ENCODE peak calls at places on chromosomes 16 and 17, in five cellular contexts. M is PC-9, N is fibroblast of lung, U is neural progenitor cell, A is GM12878. E is an unnamed sample.
A peak's percentile ranks its signal among the peaks of the same experiment; 100 is the strongest.

GRCh38 chr17:62774338-62774737 is 33.8 kb downstream of the MARCHF10 start:
- DNase-seq in A (no peak), U (no peak), M (no peak), N (no peak), E (no peak)

GRCh38 chr17:50863221-50863843 is 2.8 kb downstream of the TOB1 start:
- DNase-seq in N (no peak), A (no peak), U (peak; percentile 69), M (no peak), E (peak; percentile 38)

GRCh38 chr17:75622071-75622470 is 11.2 kb upstream of the SMIM5 start:
- DNase-seq in N (no peak), U (no peak), A (no peak), M (no peak), E (no peak)

GRCh38 chr16:30430428-30430970 is 669 bp upstream of the DCTPP1 start:
- DNase-seq in A (no peak), U (no peak), M (peak; percentile 34), N (no peak), E (no peak)

GRCh38 chr17:42179911-42180410 is 981 bp downstream of the KCNH4 start:
- DNase-seq in N (peak; percentile 24), A (no peak), U (peak; percentile 90), M (no peak), E (no peak)

GRCh38 chr16:54620197-54620596 is 310.5 kb upstream of the IRX5 start:
- DNase-seq in U (no peak), M (no peak), N (no peak), A (no peak), E (no peak)

GRCh38 chr16:56771558-56772279 is 41.8 kb downstream of the NUP93 start:
- DNase-seq in A (no peak), M (no peak), U (no peak), N (peak; percentile 13), E (no peak)

GRCh38 chr17:50918071-50918932 is 52.1 kb upstream of the TOB1 start:
- DNase-seq in N (no peak), A (no peak), M (no peak), U (no peak), E (no peak)

GRCh38 chr17:6698004-6698403 is 15.2 kb downstream of the SLC13A5 start:
- DNase-seq in U (no peak), A (no peak), N (no peak), M (peak; percentile 13), E (no peak)

GRCh38 chr16:48846277-48846676 is 236.3 kb upstream of the N4BP1 start:
- DNase-seq in N (no peak), M (no peak), A (no peak), U (no peak), E (no peak)

GRCh38 chr17:68498479-68499326 is 13.5 kb upstream of the PRKAR1A start:
- DNase-seq in M (no peak), U (no peak), A (no peak), N (no peak), E (no peak)

GRCh38 chr17:42270596-42270995 is 5.6 kb downstream of the STAT5B start:
- DNase-seq in N (no peak), U (no peak), A (no peak), M (no peak), E (no peak)

GRCh38 chr16:79770244-79771064 is 169.9 kb upstream of the MAF start:
- DNase-seq in A (peak; percentile 12), N (peak; percentile 85), U (peak; percentile 96), M (no peak), E (peak; percentile 81)

GRCh38 chr16:66800856-66801255 is 528 bp downstream of the TERB1 start:
- DNase-seq in N (no peak), U (no peak), A (no peak), M (no peak), E (no peak)

GRCh38 chr17:21470861-21471260 is 94.7 kb downstream of the KCNJ12 start:
- DNase-seq in A (no peak), U (no peak), M (no peak), N (no peak), E (no peak)
- TF ChIP-seq EZH2 in A (no peak), U (no peak), M (no peak), N (no peak), E (no peak)

DNA sequence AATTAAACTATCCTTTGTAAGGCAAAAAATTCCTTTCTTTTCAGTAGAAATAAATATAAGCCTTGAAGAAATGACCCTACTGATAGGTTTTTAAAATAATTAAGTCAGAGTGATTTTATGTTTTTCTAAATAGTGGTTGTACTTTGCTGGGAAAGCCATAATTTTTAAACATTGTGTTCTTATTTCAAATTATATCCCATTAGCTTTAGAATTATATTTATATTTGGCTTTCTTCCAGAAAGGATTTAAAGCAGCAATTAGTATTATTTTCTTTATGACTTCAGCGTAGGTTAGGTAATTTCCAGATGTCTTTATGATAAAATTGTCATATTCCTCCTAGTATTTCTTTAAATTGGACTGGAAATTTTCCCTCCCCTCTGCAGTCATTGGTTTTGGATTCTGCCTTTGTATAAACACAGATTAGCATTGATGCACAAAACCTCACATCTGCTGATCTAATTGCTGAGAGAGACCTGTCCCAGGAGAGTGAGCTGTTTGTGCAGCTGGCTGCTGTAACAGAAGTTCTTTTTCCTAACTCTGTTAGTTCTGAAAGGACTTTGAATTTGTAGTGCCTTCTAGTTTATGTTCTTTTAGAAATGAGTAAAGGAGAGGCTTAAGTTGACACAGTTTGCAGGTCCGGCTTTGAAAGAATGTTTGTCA is 45.3 kb upstream of the KPNB1 start:
- DNase-seq in N (peak; percentile 54), U (no peak), M (no peak), A (no peak), E (peak; percentile 63)
- H3K27ac ChIP-seq in N (no peak overlapping the region), U (no peak overlapping the region), M (peak overlapping the region; percentile 4), A (no peak overlapping the region), E (peak overlapping the region; percentile 51)

GRCh38 chr16:73058616-73059409 is 10.9 kb upstream of the ZFHX3 start:
- DNase-seq in N (peak; percentile 66), A (no peak), M (no peak), U (peak; percentile 88), E (peak; percentile 15)

GRCh38 chr16:73058221-73058615 is 10.3 kb upstream of the ZFHX3 start:
- DNase-seq in A (no peak), N (peak; percentile 36), M (no peak), U (no peak), E (peak; percentile 49)

GRCh38 chr16:73057369-73058210 is 9.7 kb upstream of the ZFHX3 start:
- DNase-seq in N (peak; percentile 39), M (no peak), U (peak; percentile 75), A (no peak), E (peak; percentile 28)

GRCh38 chr16:73056383-73056782 is 8.5 kb upstream of the ZFHX3 start:
- DNase-seq in N (no peak), M (no peak), U (no peak), A (no peak), E (no peak)

GRCh38 chr16:73056911-73057310 is 9.0 kb upstream of the ZFHX3 start:
- DNase-seq in A (no peak), U (no peak), M (no peak), N (no peak), E (no peak)
- TF ChIP-seq EZH2 in A (no peak), U (no peak), M (no peak), N (no peak), E (no peak)

DNA sequence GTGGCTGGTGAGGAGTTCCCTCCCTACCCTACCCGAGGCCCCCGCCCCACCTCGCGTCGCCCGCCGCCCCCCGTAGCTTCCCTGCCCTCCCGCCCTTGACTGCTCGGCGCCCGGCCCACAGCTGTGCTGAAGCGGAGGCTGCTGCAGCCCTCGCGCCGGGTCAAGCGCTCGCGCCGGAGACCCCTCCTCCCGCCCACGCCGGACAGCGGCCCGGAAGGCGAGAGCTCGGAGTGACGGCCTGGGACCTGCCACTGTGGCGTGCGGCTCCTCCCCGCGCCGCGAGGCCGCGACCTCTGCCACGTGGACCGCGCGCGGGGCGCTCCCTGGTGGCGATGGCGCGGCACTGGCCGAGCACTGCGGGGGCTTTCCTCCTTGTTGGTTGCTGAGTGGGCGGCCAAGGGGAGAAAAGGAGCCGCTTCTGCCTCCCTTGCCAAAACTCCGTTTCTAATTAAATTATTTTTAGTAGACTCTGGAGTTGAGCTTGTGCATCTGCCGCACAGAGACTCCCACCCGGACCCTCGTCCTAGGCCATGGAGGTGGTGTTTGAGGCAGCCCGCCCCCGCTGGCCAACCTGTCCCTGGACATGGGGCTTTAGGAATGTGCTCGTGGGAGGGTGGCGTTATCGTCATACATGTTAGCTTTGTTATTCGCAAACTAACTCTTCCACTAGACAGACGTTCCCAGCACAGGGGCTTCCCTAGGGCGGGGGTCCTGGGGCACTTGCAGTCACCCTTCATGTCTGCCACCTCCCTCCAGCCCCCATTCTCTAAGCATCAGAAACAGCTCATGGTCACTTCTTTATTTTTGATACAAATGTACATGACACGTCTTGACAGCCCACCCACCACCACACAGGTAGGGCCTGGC is 4.4 kb downstream of the TP53I13 start:
- DNase-seq in M (peak; percentile 17), A (no peak), U (peak; percentile 82), N (peak; percentile 66), E (peak; percentile 64)
- H3K27ac ChIP-seq in M (no peak overlapping the region), A (no peak overlapping the region), U (no peak overlapping the region), N (no peak overlapping the region), E (no peak overlapping the region)

GRCh38 chr17:45893725-45894021 is 681 bp upstream of the MAPT start:
- DNase-seq in U (no peak), N (no peak), A (no peak), M (no peak), E (no peak)
- TF ChIP-seq EZH2 in U (no peak), N (no peak), A (no peak), M (no peak), E (no peak)

GRCh38 chr16:1432388-1433262 is 1.7 kb downstream of the PERCC1 start:
- DNase-seq in A (no peak), M (no peak), N (no peak), U (no peak), E (no peak)

GRCh38 chr16:1433756-1434155 is 2.9 kb downstream of the PERCC1 start:
- DNase-seq in N (no peak), M (no peak), A (no peak), U (no peak), E (no peak)

GRCh38 chr16:1434644-1435592 is 4.0 kb downstream of the PERCC1 start:
- DNase-seq in N (no peak), A (no peak), U (no peak), M (no peak), E (no peak)

GRCh38 chr16:1431497-1432270 is 806 bp downstream of the PERCC1 start:
- DNase-seq in M (no peak), U (no peak), N (no peak), A (no peak), E (no peak)

DNA sequence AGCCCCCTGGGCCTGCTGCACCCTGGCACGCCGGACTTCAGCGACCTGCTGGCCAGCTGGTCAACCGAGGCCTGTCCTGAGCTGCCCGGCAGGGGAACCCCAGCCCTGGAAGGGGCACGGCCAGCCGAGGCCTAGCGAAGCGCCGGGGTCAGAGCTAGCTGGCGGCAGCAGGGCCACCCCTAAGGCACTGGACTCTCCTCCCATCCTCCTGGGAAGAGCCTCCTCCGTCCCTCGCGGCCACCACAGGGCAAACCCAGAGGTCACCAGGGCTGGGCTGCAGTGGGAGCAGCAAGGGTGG is 2.3 kb downstream of the PERCC1 start:
- DNase-seq in U (no peak), N (no peak), M (no peak), A (no peak), E (no peak)
- H3K27ac ChIP-seq in U (no peak overlapping the region), N (no peak overlapping the region), M (no peak overlapping the region), A (no peak overlapping the region), E (no peak overlapping the region)

GRCh38 chr17:44315760-44316731 is 7.6 kb downstream of the RUNDC3A start:
- DNase-seq in A (no peak), U (peak; percentile 92), N (no peak), M (no peak), E (no peak)
- TF ChIP-seq EZH2 in A (no peak), U (peak; percentile 61), N (peak; percentile 95), M (no peak), E (no peak)

GRCh38 chr16:87946596-87947350 is 4.5 kb upstream of the BANP start:
- DNase-seq in A (no peak), U (no peak), N (no peak), M (no peak), E (no peak)
- H3K27ac ChIP-seq in A (no peak overlapping the region), U (no peak overlapping the region), N (no peak overlapping the region), M (no peak overlapping the region), E (no peak overlapping the region)

E was measured in MM.1S.